ENCODE peak calls at places on chromosomes 11 and 22, in nine cellular contexts. One of them, this sample, is unnamed.
A peak's percentile ranks its signal among the peaks of the same experiment; 100 is the strongest.

GRCh38 chr11:47464479-47464878 is 15.5 kb upstream of the RAPSN start:
- DNase-seq in stimulated activated CD4-positive, alpha-beta T cell treated with anti-CD3 and anti-CD28 coated beads, Interleukin-4, amount 100 ng/mL, for 48 hours: no peak
- DNase-seq in GM13976: no peak
- DNase-seq in adrenal gland: no peak
- DNase-seq in D341Med: no peak
- DNase-seq in RPMI7951: peak; percentile 21
- DNase-seq in IMR-90: peak; percentile 42
- DNase-seq in AG04450: no peak
- DNase-seq in AG10803: peak; percentile 20
- DNase-seq in this sample: no peak

GRCh38 chr11:116808262-116809175 is 14.6 kb downstream of the APOA4 start:
- DNase-seq in stimulated activated CD4-positive, alpha-beta T cell treated with anti-CD3 and anti-CD28 coated beads, Interleukin-4, amount 100 ng/mL, for 48 hours: no peak
- DNase-seq in GM13976: no peak
- DNase-seq in adrenal gland: no peak
- DNase-seq in D341Med: no peak
- DNase-seq in RPMI7951: peak; percentile 24
- DNase-seq in IMR-90: peak; percentile 32
- DNase-seq in AG04450: no peak
- DNase-seq in AG10803: peak; percentile 47
- DNase-seq in this sample: peak; percentile 82

GRCh38 chr11:99522467-99523173 is 501.9 kb downstream of the CNTN5 start:
- DNase-seq in stimulated activated CD4-positive, alpha-beta T cell treated with anti-CD3 and anti-CD28 coated beads, Interleukin-4, amount 100 ng/mL, for 48 hours: no peak
- DNase-seq in GM13976: no peak
- DNase-seq in adrenal gland: no peak
- DNase-seq in D341Med: no peak
- DNase-seq in RPMI7951: no peak
- DNase-seq in IMR-90: peak; percentile 54
- DNase-seq in AG04450: no peak
- DNase-seq in AG10803: no peak
- DNase-seq in this sample: no peak

GRCh38 chr22:46519377-46519776 is 18.0 kb downstream of the CELSR1 start:
- DNase-seq in stimulated activated CD4-positive, alpha-beta T cell treated with anti-CD3 and anti-CD28 coated beads, Interleukin-4, amount 100 ng/mL, for 48 hours: no peak
- DNase-seq in GM13976: no peak
- DNase-seq in adrenal gland: no peak
- DNase-seq in D341Med: no peak
- DNase-seq in RPMI7951: no peak
- DNase-seq in IMR-90: no peak
- DNase-seq in AG04450: no peak
- DNase-seq in AG10803: no peak
- DNase-seq in this sample: no peak

GRCh38 chr11:60926500-60926899 is 2.2 kb downstream of the TMEM132A start:
- DNase-seq in stimulated activated CD4-positive, alpha-beta T cell treated with anti-CD3 and anti-CD28 coated beads, Interleukin-4, amount 100 ng/mL, for 48 hours: no peak
- DNase-seq in GM13976: no peak
- DNase-seq in adrenal gland: no peak
- DNase-seq in D341Med: no peak
- DNase-seq in RPMI7951: no peak
- DNase-seq in IMR-90: no peak
- DNase-seq in AG04450: no peak
- DNase-seq in AG10803: no peak
- DNase-seq in this sample: no peak

GRCh38 chr11:46210133-46210636 is 67.3 kb upstream of the CREB3L1 start:
- DNase-seq in stimulated activated CD4-positive, alpha-beta T cell treated with anti-CD3 and anti-CD28 coated beads, Interleukin-4, amount 100 ng/mL, for 48 hours: no peak
- DNase-seq in GM13976: peak; percentile 57
- DNase-seq in adrenal gland: peak; percentile 70
- DNase-seq in D341Med: no peak
- DNase-seq in RPMI7951: peak; percentile 74
- DNase-seq in IMR-90: peak; percentile 72
- DNase-seq in AG04450: peak; percentile 20
- DNase-seq in AG10803: peak; percentile 75
- DNase-seq in this sample: no peak

GRCh38 chr11:65976216-65977176 is 15.0 kb downstream of the SART1 start:
- DNase-seq in stimulated activated CD4-positive, alpha-beta T cell treated with anti-CD3 and anti-CD28 coated beads, Interleukin-4, amount 100 ng/mL, for 48 hours: no peak
- DNase-seq in GM13976: no peak
- DNase-seq in adrenal gland: no peak
- DNase-seq in D341Med: no peak
- DNase-seq in RPMI7951: no peak
- DNase-seq in IMR-90: no peak
- DNase-seq in AG04450: no peak
- DNase-seq in AG10803: no peak
- DNase-seq in this sample: no peak

GRCh38 chr11:111719379-111719778 is 46.8 kb downstream of the PPP2R1B start:
- DNase-seq in stimulated activated CD4-positive, alpha-beta T cell treated with anti-CD3 and anti-CD28 coated beads, Interleukin-4, amount 100 ng/mL, for 48 hours: no peak
- DNase-seq in GM13976: no peak
- DNase-seq in adrenal gland: no peak
- DNase-seq in D341Med: no peak
- DNase-seq in RPMI7951: peak; percentile 35
- DNase-seq in IMR-90: peak; percentile 47
- DNase-seq in AG04450: no peak
- DNase-seq in AG10803: peak; percentile 13
- DNase-seq in this sample: no peak

GRCh38 chr11:9525116-9525515 is 48.4 kb upstream of the WEE1 start:
- DNase-seq in stimulated activated CD4-positive, alpha-beta T cell treated with anti-CD3 and anti-CD28 coated beads, Interleukin-4, amount 100 ng/mL, for 48 hours: no peak
- DNase-seq in GM13976: no peak
- DNase-seq in adrenal gland: no peak
- DNase-seq in D341Med: no peak
- DNase-seq in RPMI7951: no peak
- DNase-seq in IMR-90: peak; percentile 25
- DNase-seq in AG04450: no peak
- DNase-seq in AG10803: no peak
- DNase-seq in this sample: no peak

GRCh38 chr22:20572132-20572802 is 64.9 kb downstream of the MED15 start:
- DNase-seq in stimulated activated CD4-positive, alpha-beta T cell treated with anti-CD3 and anti-CD28 coated beads, Interleukin-4, amount 100 ng/mL, for 48 hours: no peak
- DNase-seq in GM13976: no peak
- DNase-seq in adrenal gland: no peak
- DNase-seq in D341Med: no peak
- DNase-seq in RPMI7951: no peak
- DNase-seq in IMR-90: no peak
- DNase-seq in AG04450: no peak
- DNase-seq in AG10803: no peak
- DNase-seq in this sample: no peak

GRCh38 chr11:9210922-9211320 is 54.2 kb downstream of the DENND5A start:
- DNase-seq in stimulated activated CD4-positive, alpha-beta T cell treated with anti-CD3 and anti-CD28 coated beads, Interleukin-4, amount 100 ng/mL, for 48 hours: peak; percentile 10
- DNase-seq in GM13976: no peak
- DNase-seq in adrenal gland: no peak
- DNase-seq in D341Med: no peak
- DNase-seq in RPMI7951: peak; percentile 13
- DNase-seq in IMR-90: peak; percentile 48
- DNase-seq in AG04450: no peak
- DNase-seq in AG10803: peak; percentile 57
- DNase-seq in this sample: no peak

This sample was measured in mucosa of gallbladder.